ENCODE peak calls at places on chromosomes 4 and X, in four cellular contexts. L is CD8-positive, alpha-beta memory T cell; W is GM12865; Y is H4. N is an unnamed sample.

GRCh38 chr4:73853246-73853704 is at the start of gene PF4V1:
- DNase-seq in L (no peak), W (no peak), Y (no peak), N (no peak)

GRCh38 chr4:25234390-25235367 is 846 bp downstream of the PI4K2B start:
- DNase-seq in L (peak), W (peak), Y (peak), N (peak)

GRCh38 chr4:3070709-3071500 is 3.4 kb downstream of the HTT-AS start:
- DNase-seq in L (no peak), W (no peak), Y (peak), N (no peak)

GRCh38 chrX:119885554-119886428 is 9.9 kb upstream of the AKAP14 start:
- DNase-seq in L (no peak), W (peak), Y (peak), N (no peak)

GRCh38 chr4:4413806-4414205 is 26.9 kb downstream of the NSG1 start:
- DNase-seq in L (no peak), W (no peak), Y (no peak), N (no peak)

GRCh38 chr4:65498606-65499005 is 171.7 kb downstream of the EPHA5 start:
- DNase-seq in L (no peak), W (no peak), Y (no peak), N (no peak)

GRCh38 chr4:119729815-119730643 is 101.4 kb upstream of the PDE5A start:
- DNase-seq in L (no peak), W (no peak), Y (peak), N (no peak)

GRCh38 chrX:69231903-69232302 is 66.7 kb upstream of the PJA1 start:
- DNase-seq in L (no peak), W (no peak), Y (no peak), N (no peak)

GRCh38 chrX:148380107-148380506 is 120.3 kb upstream of the AFF2 start:
- DNase-seq in L (no peak), W (no peak), Y (no peak), N (no peak)

GRCh38 chr4:1193206-1194027 is 21.0 kb upstream of the SPON2 start:
- DNase-seq in L (no peak), W (peak), Y (no peak), N (no peak)

GRCh38 chr4:11039494-11040142 is 355.1 kb upstream of the CLNK start:
- DNase-seq in L (no peak), W (peak), Y (no peak), N (no peak)

GRCh38 chr4:186832906-186833305 is 109.2 kb upstream of the FAT1 start:
- DNase-seq in L (no peak), W (no peak), Y (no peak), N (no peak)

GRCh38 chr4:27009539-27009938 is 148.9 kb downstream of the STIM2 start:
- DNase-seq in L (no peak), W (no peak), Y (peak), N (no peak)

GRCh38 chrX:40996886-40997530 is 88.2 kb upstream of the USP9X start:
- DNase-seq in L (no peak), W (peak), Y (peak), N (peak)

GRCh38 chr4:140654516-140654855 is 85.7 kb upstream of the UCP1 start:
- DNase-seq in L (no peak), W (no peak), Y (no peak), N (no peak)

GRCh38 chr4:8281519-8282133 is 12.1 kb downstream of the HTRA3 start:
- DNase-seq in L (no peak), W (no peak), Y (no peak), N (no peak)

GRCh38 chr4:97517948-97518347 is 625.3 kb downstream of the STPG2 start:
- DNase-seq in L (no peak), W (no peak), Y (no peak), N (no peak)

GRCh38 chr4:186240452-186240847 is 13.1 kb downstream of the KLKB1 start:
- DNase-seq in L (no peak), W (no peak), Y (no peak), N (no peak)

GRCh38 chr4:64718091-64718490 is 308.8 kb upstream of the TECRL start:
- DNase-seq in L (no peak), W (no peak), Y (peak), N (no peak)

GRCh38 chrX:40012039-40012799 is 85.5 kb downstream of the BCOR start:
- DNase-seq in L (no peak), W (no peak), Y (peak), N (peak)

GRCh38 chrX:81414630-81415029 is 212.7 kb downstream of the SH3BGRL start:
- DNase-seq in L (no peak), W (no peak), Y (no peak), N (no peak)